ENCODE peak calls at places on chromosomes 3 and 15, in four cellular contexts. Y is GM12878, B is K562, V is SK-N-SH. Z is an unnamed sample.

GRCh38 chr15:72782993-72783562 is 480 bp downstream of the ADPGK start:
- DNase-seq in B (no peak), V (no peak), Y (peak), Z (no peak)

GRCh38 chr3:1578105-1578833 is 485.4 kb downstream of the CNTN6 start:
- DNase-seq in Y (no peak), V (no peak), B (no peak), Z (no peak)

GRCh38 chr3:30671527-30672286 is 65.3 kb downstream of the TGFBR2 start:
- DNase-seq in Y (no peak), V (no peak), B (no peak), Z (no peak)

GRCh38 chr15:74460298-74460697 is 662 bp downstream of the UBL7 start:
- DNase-seq in Y (peak), B (no peak), V (peak), Z (no peak)

GRCh38 chr3:78343221-78343620 is 1303.3 kb downstream of the ROBO2 start:
- DNase-seq in Y (no peak), V (no peak), B (no peak), Z (no peak)

GRCh38 chr15:97461212-97461611 is 499.3 kb upstream of the ARRDC4 start:
- DNase-seq in B (no peak), V (no peak), Y (no peak), Z (no peak)

GRCh38 chr3:86937306-86937791 is 53.6 kb downstream of the VGLL3 start:
- DNase-seq in Y (no peak), B (no peak), V (no peak), Z (no peak)

GRCh38 chr15:27670481-27670880 is 428.6 kb downstream of the OCA2 start:
- DNase-seq in V (no peak), B (no peak), Y (no peak), Z (no peak)

GRCh38 chr3:139427283-139428060 is 38.0 kb upstream of the COPB2 start:
- DNase-seq in Y (peak), V (peak), B (peak), Z (peak)

GRCh38 chr3:14543446-14543845 is 3.3 kb upstream of the GRIP2 start:
- DNase-seq in V (no peak), Y (no peak), B (no peak), Z (no peak)

GRCh38 chr15:75360391-75360790 is 8.0 kb downstream of the MAN2C1 start:
- DNase-seq in Y (no peak), V (no peak), B (no peak), Z (no peak)

GRCh38 chr3:190990898-190991297 is 128.4 kb upstream of the GMNC start:
- DNase-seq in B (no peak), V (no peak), Y (no peak), Z (no peak)

GRCh38 chr3:105781871-105782270 is 86.9 kb downstream of the CBLB start:
- DNase-seq in Y (no peak), B (no peak), V (no peak), Z (no peak)

GRCh38 chr3:196889844-196890243 is 22.1 kb downstream of the SENP5 start:
- DNase-seq in Y (no peak), V (no peak), B (no peak), Z (no peak)

GRCh38 chr3:58192076-58192475 is 18.7 kb downstream of the DNASE1L3 start:
- DNase-seq in Y (no peak), V (no peak), B (no peak), Z (no peak)

GRCh38 chr3:29468150-29468549 is 187.3 kb downstream of the RBMS3 start:
- DNase-seq in B (no peak), V (no peak), Y (no peak), Z (no peak)
- TF ChIP-seq FOXM1 in B (no peak), V (no peak), Y (no peak), Z (no peak)

DNA sequence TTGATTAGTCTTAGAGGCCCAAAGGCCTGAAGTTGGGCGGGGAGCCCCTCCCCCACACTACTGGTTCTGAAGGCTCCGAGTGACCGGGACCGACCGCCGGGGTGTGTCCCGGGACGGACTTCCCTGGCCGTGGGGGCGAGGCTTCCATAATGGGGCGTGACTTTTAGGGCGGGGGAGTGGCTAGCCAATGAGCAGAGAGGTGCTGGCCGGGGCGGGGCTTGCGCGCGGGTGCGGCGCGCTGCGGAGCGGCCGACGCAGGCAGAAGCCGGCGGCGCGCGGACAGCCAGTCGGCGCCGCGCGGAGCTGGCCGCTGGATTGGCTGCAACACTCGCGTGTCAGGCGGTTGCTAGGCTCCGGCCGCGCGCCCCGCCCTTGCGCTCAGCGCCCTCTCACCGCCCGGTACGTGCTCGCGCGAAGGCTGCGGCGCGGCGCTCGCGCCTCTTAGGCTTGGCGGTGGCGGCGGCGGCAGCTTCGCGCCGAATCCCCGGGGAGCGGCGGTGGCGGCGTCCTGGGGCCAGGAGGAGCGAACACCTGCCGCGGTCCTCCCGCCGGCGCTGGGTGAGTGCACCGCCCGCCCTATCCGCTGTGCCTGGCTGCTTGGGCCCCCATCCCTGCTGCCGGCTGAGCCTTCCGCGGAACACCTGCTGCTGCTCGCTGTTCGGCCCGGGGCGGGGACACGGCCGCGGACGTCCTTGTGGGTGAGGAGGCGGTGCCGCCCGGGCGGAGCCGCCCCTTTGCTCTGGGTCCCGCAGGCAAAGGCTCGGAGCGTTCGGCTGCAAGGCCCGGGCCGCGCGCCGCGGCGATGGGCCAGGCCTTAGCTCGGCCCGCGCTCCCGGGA is at the start of gene DAG1:
- DNase-seq in V (peak), Y (peak), B (peak), Z (peak)
- TF ChIP-seq EP300 in V (no peak), Y (no peak), B (no peak), Z (peak)

GRCh38 chr15:48510976-48511375 is 134.5 kb downstream of the FBN1 start:
- DNase-seq in B (no peak), Y (no peak), V (no peak), Z (no peak)
- TF ChIP-seq FOXM1 in B (no peak), Y (no peak), V (no peak), Z (no peak)

GRCh38 chr3:85487375-85487774 is 528.6 kb downstream of the CADM2 start:
- DNase-seq in Y (no peak), B (no peak), V (no peak), Z (no peak)
- TF ChIP-seq EP300 in Y (no peak), B (no peak), V (no peak), Z (no peak)

GRCh38 chr3:121592856-121593702 is at the start of gene FBXO40:
- DNase-seq in Y (no peak), V (no peak), B (no peak), Z (no peak)

GRCh38 chr3:121595765-121596406 is 2.7 kb downstream of the FBXO40 start:
- DNase-seq in V (no peak), Y (no peak), B (no peak), Z (no peak)

GRCh38 chr3:121601212-121601812 is 8.1 kb downstream of the FBXO40 start:
- DNase-seq in B (no peak), V (no peak), Y (no peak), Z (no peak)

GRCh38 chr3:121594850-121595249 is 1.7 kb downstream of the FBXO40 start:
- DNase-seq in B (no peak), V (no peak), Y (no peak), Z (peak)

DNA sequence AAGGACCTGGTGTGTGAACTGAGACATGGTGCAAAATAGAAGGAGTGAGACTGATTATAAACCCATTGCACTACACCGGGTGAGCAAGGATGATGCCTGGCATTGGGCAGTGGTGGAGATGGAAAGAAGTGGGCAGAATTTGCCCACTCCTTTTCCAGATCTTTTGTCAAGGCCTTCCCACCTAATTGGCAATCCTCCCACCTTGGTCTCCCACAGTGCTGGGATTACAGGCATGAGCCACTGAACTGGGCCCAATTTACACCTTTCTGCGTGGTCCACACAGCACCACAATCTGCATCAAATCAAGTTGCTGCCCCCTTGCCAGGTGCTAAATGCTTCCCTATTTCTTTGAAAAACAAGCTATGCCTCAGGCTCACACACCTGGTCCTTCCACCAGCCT is 5.4 kb downstream of the FBXO40 start:
- DNase-seq in Y (no peak), V (no peak), B (no peak), Z (no peak)
- TF ChIP-seq FOXM1 in Y (no peak), V (no peak), B (no peak), Z (no peak)

DNA sequence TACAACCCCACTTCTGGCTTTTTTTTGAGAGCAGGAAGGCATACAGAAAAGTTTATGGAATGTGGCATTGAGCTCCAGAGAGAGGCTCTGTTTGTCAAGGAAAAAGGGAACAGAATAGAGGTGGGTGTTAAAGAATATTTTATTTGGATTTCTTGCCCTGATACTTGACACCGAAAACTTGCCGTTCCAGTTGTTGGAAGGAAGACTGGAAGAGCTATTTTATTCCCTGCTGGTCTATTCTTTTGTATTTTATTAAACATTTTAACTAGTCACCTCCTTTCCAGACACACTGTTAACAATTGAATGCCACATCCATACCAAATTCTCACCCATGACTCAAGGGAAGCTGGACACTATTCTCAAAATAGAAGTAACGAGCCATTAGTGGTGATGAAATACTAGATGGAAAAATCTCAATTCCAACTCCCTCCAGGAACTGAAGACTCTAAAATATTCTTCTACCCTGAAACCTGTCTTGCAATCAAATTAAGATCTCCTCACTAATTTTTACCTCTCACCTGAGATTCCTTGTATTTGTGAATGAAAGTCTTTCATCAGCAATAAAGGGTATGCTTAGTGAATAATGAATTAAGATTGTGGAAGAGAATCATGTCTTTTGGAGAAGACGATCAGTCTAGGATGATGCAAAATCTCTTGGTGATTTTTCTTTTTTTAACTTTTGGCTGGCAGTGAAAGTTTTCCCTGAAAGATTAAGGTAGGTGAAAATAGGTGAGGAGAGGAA is 28.5 kb downstream of the GREM1 start:
- DNase-seq in Y (no peak), B (no peak), V (no peak), Z (no peak)
- TF ChIP-seq EP300 in Y (no peak), B (no peak), V (no peak), Z (no peak)

GRCh38 chr15:37792351-37792750 is 142.1 kb upstream of the TMCO5A start:
- DNase-seq in Y (no peak), B (no peak), V (no peak), Z (no peak)
- TF ChIP-seq FOXM1 in Y (no peak), B (no peak), V (no peak), Z (no peak)

GRCh38 chr3:189403194-189403593 is 228.0 kb upstream of the TP63 start:
- DNase-seq in Y (no peak), V (no peak), B (no peak), Z (no peak)
- TF ChIP-seq EP300 in Y (no peak), V (no peak), B (no peak), Z (no peak)